ENCODE peak calls at places on chromosomes 11 and 22, in ten cellular contexts. X, L, S, Q, I, N, V, E, B and O are unnamed samples.

GRCh38 chr11:598005-598680 is 17.6 kb downstream of the IRF7 start:
- DNase-seq in S (no peak), X (no peak), E (no peak), B (peak), I (no peak), N (no peak), L (no peak), V (no peak), Q (no peak), O (no peak)

GRCh38 chr11:1876361-1877063 is 15.2 kb downstream of the PRR33 start:
- DNase-seq in E (no peak), S (peak), I (peak), X (peak), Q (peak), N (peak), V (no peak), B (peak), L (peak), O (no peak)

GRCh38 chr11:13962562-13963168 is at the start of gene SPON1:
- DNase-seq in N (no peak), I (no peak), E (no peak), Q (peak), X (peak), S (peak), B (peak), L (peak), V (no peak), O (peak)

GRCh38 chr22:47295226-47295901 is 532.9 kb downstream of the TBC1D22A start:
- DNase-seq in X (no peak), Q (peak), L (no peak), V (no peak), I (no peak), B (peak), E (no peak), N (no peak), S (peak), O (peak)

GRCh38 chr11:12914401-12914912 is 94.7 kb upstream of the RASSF10 start:
- DNase-seq in E (peak), S (no peak), V (no peak), X (no peak), N (peak), I (peak), B (peak), L (peak), Q (peak), O (no peak)

GRCh38 chr11:44256673-44257291 is 53.2 kb downstream of the ALX4 start:
- DNase-seq in L (no peak), N (no peak), B (no peak), V (no peak), S (peak), E (no peak), I (no peak), Q (no peak), X (no peak), O (no peak)

GRCh38 chr11:14073821-14074529 is 111.5 kb downstream of the SPON1 start:
- DNase-seq in L (no peak), E (no peak), S (no peak), X (no peak), Q (no peak), I (no peak), V (no peak), N (no peak), B (no peak), O (no peak)

GRCh38 chr22:45162531-45162930 is 1.2 kb upstream of the NUP50 start:
- DNase-seq in V (no peak), L (peak), B (no peak), X (no peak), Q (no peak), I (no peak), E (no peak), S (peak), N (no peak), O (no peak)

GRCh38 chr11:14894657-14895598 is 2.9 kb upstream of the CYP2R1 start:
- DNase-seq in N (no peak), V (no peak), S (no peak), L (peak), B (peak), X (no peak), E (no peak), I (no peak), Q (peak), O (no peak)

GRCh38 chr11:83574516-83574915 is 288.3 kb upstream of the CCDC90B start:
- DNase-seq in S (no peak), B (no peak), E (no peak), I (no peak), V (no peak), Q (no peak), N (no peak), L (no peak), X (no peak), O (no peak)

GRCh38 chr11:45933846-45934579 is 11.6 kb downstream of the LARGE2 start:
- DNase-seq in L (no peak), I (no peak), X (no peak), N (no peak), S (no peak), Q (no peak), E (no peak), V (no peak), B (no peak), O (no peak)

GRCh38 chr11:12163181-12163841 is 52.9 kb downstream of the MICAL2 start:
- DNase-seq in L (peak), E (peak), B (no peak), I (no peak), S (no peak), N (no peak), V (no peak), X (no peak), Q (no peak), O (no peak)

GRCh38 chr11:1436468-1437030 is 46.8 kb downstream of the BRSK2 start:
- DNase-seq in Q (no peak), E (no peak), V (no peak), B (no peak), I (no peak), X (no peak), N (no peak), L (no peak), S (no peak), O (no peak)

GRCh38 chr11:64095949-64096348 is 60.2 kb downstream of the FLRT1 start:
- DNase-seq in E (no peak), I (no peak), V (no peak), Q (no peak), L (no peak), X (no peak), B (no peak), N (no peak), S (no peak), O (no peak)

GRCh38 chr11:44633641-44634040 is 68.2 kb downstream of the CD82 start:
- DNase-seq in I (no peak), X (no peak), Q (peak), B (no peak), L (no peak), S (no peak), E (no peak), N (no peak), V (no peak), O (no peak)

GRCh38 chr11:702731-703461 is 3.1 kb upstream of the EPS8L2 start:
- DNase-seq in E (peak), X (no peak), I (no peak), B (no peak), S (peak), Q (no peak), N (no peak), V (no peak), L (peak), O (no peak)

GRCh38 chr22:47997052-47997568 is 1234.7 kb downstream of the TBC1D22A start:
- DNase-seq in I (no peak), B (no peak), Q (no peak), N (no peak), S (no peak), V (no peak), L (no peak), X (no peak), E (no peak), O (no peak)

GRCh38 chr11:102957953-102958352 is 2.4 kb upstream of the MMP13 start:
- DNase-seq in L (no peak), V (no peak), I (no peak), Q (no peak), B (no peak), X (no peak), N (no peak), E (no peak), S (no peak), O (no peak)

GRCh38 chr11:112655386-112655785 is 305.8 kb upstream of the NCAM1 start:
- DNase-seq in L (peak), V (no peak), Q (peak), B (peak), X (peak), S (peak), N (no peak), E (peak), I (no peak), O (no peak)

GRCh38 chr11:67776834-67777530 is 102.6 kb upstream of the ALDH3B2 start:
- DNase-seq in I (no peak), B (no peak), X (no peak), S (no peak), Q (no peak), V (no peak), E (no peak), L (no peak), N (no peak), O (no peak)

GRCh38 chr11:67780056-67780455 is 105.6 kb upstream of the ALDH3B2 start:
- DNase-seq in I (no peak), B (no peak), N (no peak), X (no peak), L (no peak), S (no peak), V (no peak), E (no peak), Q (no peak), O (no peak)
- H3K27ac ChIP-seq in I (no peak), B (no peak), N (no peak), X (no peak), L (no peak), S (no peak), V (no peak), E (no peak), Q (no peak), O (no peak)

DNA sequence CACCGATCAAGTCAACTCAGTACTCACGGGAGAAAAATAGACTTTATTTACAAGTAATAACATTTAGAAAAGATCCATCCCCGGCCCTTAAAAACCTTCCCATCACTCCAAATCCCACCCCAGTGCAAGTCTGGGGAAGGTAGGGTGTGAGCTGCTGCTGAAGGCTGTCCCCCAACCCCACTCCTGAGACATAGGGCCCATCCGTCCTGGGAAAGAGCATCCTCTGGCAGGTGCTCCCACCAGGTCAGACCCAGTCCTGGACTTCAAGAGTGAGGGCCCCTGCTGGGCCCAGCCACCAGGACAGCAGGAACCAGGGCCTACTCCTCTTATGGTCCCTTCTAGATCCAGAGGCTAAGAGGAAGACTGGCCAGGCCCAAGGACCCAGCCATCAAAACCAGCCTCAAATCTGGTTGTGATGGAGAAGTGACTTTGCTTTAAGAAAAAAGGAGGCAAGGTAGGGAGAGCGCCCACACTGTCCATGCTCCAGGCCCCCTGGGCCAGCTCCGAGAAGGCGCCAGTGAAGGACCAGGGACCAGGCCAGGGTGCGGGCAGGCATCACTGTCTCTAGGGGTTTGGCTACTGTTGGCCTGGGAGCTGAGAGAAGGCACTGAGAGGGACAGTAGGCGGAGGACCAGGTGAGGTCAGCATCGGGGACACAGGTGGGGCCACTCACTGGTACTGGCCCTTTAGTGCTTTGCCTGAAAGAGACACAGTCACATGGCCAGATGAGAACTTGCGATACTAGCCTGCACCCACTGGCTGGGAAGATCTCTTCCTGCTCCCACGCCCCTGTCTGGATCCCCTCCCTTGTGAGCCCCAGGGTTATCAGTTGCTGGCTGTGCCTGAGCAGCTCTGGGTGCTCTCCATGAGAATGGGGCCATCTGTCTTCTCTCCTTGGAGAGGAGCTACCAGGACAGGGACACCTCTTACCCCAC is 4.4 kb downstream of the IL18BP start:
- DNase-seq in I (peak), B (no peak), Q (no peak), L (no peak), X (no peak), N (no peak), E (no peak), V (no peak), S (no peak), O (no peak)
- TF ChIP-seq POLR2A in I (peak), B (no peak), Q (no peak), L (no peak), X (no peak), N (no peak), E (no peak), V (no peak), S (no peak), O (no peak)

GRCh38 chr11:74004046-74004693 is 4.7 kb downstream of the UCP3 start:
- DNase-seq in I (no peak), Q (no peak), V (no peak), E (no peak), L (no peak), B (no peak), X (no peak), S (no peak), N (no peak), O (peak)

GRCh38 chr11:74006743-74007304 is 2.1 kb downstream of the UCP3 start:
- DNase-seq in E (no peak), Q (no peak), N (no peak), L (no peak), V (no peak), S (no peak), I (no peak), X (no peak), B (no peak), O (no peak)

GRCh38 chr11:74005721-74006517 is 3.0 kb downstream of the UCP3 start:
- DNase-seq in V (no peak), N (no peak), X (no peak), E (no peak), S (no peak), B (no peak), I (no peak), L (no peak), Q (no peak), O (no peak)

GRCh38 chr11:74002832-74003231 is 6.1 kb downstream of the UCP3 start:
- DNase-seq in Q (no peak), S (no peak), N (no peak), E (no peak), I (no peak), L (no peak), V (no peak), X (no peak), B (no peak), O (no peak)

GRCh38 chr11:74004694-74005615 is 3.9 kb downstream of the UCP3 start:
- DNase-seq in V (no peak), I (peak), X (no peak), N (no peak), S (peak), B (peak), Q (no peak), E (no peak), L (peak), O (no peak)
- H3K27ac ChIP-seq in V (no peak), I (no peak), X (no peak), N (no peak), S (no peak), B (no peak), Q (no peak), E (peak), L (no peak), O (no peak)

DNA sequence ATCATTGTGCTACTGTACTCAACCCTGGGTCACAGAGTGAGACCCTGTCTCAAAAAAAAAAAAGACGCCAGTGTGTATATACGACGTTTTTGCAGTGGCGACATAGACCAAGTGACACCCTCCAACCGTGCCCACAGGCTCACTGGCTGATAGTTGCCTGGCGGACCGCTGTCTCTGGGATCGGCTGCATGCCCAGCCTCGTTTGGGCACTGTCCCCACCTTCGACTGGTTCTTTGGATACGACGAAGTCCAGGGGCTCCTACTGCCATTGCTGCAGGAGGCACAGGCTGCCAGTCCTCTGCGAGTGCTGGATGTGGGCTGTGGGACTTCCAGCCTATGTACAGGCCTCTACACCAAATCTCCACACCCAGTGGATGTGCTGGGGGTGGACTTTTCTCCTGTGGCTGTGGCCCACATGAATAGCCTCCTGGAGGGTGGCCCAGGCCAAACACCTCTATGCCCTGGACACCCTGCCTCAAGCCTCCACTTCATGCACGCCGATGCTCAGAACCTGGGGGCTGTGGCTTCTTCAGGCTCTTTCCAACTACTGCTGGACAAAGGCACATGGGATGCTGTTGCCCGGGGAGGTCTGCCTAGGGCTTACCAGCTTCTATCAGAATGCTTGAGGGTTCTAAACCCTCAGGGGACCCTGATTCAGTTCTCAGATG is 1.3 kb downstream of the CSKMT start:
- DNase-seq in E (no peak), Q (no peak), S (no peak), V (no peak), N (no peak), X (no peak), I (peak), B (peak), L (no peak), O (no peak)
- TF ChIP-seq POLR2A in E (no peak), Q (no peak), S (no peak), V (peak), N (no peak), X (no peak), I (peak), B (no peak), L (no peak), O (no peak)

GRCh38 chr11:75603791-75604736 is 42.0 kb downstream of the SERPINH1 start:
- DNase-seq in N (no peak), X (no peak), Q (no peak), S (no peak), L (no peak), I (no peak), B (no peak), E (no peak), V (no peak), O (no peak)
- H3K27ac ChIP-seq in N (no peak), X (no peak), Q (no peak), S (no peak), L (no peak), I (no peak), B (no peak), E (no peak), V (no peak), O (no peak)

GRCh38 chr22:30246962-30247376 is 410 bp upstream of the LIF start:
- DNase-seq in B (no peak), E (no peak), X (no peak), Q (no peak), S (no peak), V (no peak), L (peak), N (no peak), I (no peak), O (no peak)

GRCh38 chr22:30247561-30247960 is 1.0 kb upstream of the LIF start:
- DNase-seq in B (no peak), L (no peak), Q (no peak), V (no peak), S (no peak), I (no peak), E (no peak), N (no peak), X (no peak), O (no peak)

GRCh38 chr22:30245181-30245984 is 1.2 kb downstream of the LIF start:
- DNase-seq in S (no peak), L (peak), V (no peak), I (no peak), Q (no peak), N (no peak), E (no peak), B (no peak), X (no peak), O (no peak)

GRCh38 chr22:30247974-30248373 is 1.4 kb upstream of the LIF start:
- DNase-seq in V (no peak), E (no peak), N (no peak), B (no peak), X (no peak), L (no peak), S (no peak), Q (no peak), I (no peak), O (no peak)

DNA sequence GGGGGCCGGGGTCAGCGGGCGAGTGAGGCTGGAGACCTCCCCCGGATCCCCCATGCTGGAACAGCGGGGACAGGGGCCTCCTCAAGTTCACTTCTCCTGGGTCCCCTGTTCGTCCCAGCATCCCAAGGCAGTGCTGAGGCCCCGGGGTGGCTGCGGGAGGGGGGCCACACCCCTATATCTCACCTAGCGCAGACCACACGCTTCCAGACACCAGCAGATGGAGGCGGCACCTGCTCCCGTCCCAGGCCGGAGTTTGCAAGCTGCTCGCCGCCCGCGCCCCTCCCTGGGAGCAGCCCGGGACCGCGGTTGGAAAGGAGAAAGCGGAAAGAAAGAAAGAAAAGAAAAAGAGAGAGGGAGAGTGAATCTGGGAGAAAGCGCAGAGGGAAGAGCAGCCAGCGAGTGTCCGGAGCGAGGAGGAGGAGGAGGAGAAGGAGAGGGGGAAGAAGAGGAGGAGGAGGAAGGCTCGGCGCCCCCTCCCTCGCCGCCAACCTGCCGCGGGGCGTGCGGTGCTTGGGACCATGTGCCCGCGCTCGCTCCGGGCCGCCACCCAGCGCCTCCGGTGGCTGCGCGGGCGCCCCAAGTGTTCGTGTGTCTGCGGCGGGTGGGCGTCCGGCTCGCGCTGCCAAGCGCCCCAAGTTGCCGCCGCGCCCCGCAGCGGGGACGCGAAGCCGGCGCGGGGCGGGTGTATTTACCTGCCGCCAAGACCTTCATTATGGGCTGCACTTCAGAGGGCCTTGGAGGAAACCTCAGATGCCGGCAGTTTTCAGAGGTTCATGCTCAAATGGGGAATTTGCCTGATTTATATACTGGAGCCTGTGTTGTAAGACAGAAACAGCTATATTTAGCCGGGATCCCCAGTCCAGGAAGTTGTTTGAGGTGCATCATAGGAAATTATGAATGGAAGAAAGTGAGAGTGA is at the start of gene LIF:
- DNase-seq in L (peak), S (no peak), I (peak), X (no peak), Q (peak), E (no peak), N (no peak), V (no peak), B (no peak), O (no peak)
- TF ChIP-seq POLR2A in L (peak), S (no peak), I (no peak), X (no peak), Q (no peak), E (no peak), N (no peak), V (no peak), B (no peak), O (no peak)